ENCODE peak calls at places on chromosome 21, in seven cellular contexts. K is body of pancreas, A is cardiac muscle cell, F is thoracic aorta, S is OCI-LY7, X is breast epithelium, I is PC-3. E is an unnamed sample.

GRCh38 chr21:30306821-30307330 is 13.2 kb downstream of the KRTAP26-1 start:
- DNase-seq in X (no peak), A (peak), I (no peak), S (no peak), F (no peak), K (peak), E (no peak)

GRCh38 chr21:46003575-46004007 is 22.0 kb downstream of the COL6A1 start:
- DNase-seq in F (no peak), I (no peak), A (no peak), X (peak), K (peak), S (no peak), E (peak)

GRCh38 chr21:25717491-25718139 is 17.1 kb downstream of the ATP5PF start:
- DNase-seq in I (peak), K (no peak), A (peak), X (no peak), S (no peak), F (no peak), E (no peak)

GRCh38 chr21:27694667-27695066 is 727.8 kb upstream of the ADAMTS5 start:
- DNase-seq in A (no peak), K (no peak), F (no peak), I (no peak), S (no peak), X (no peak), E (no peak)

GRCh38 chr21:23401278-23401677 is 2206.0 kb downstream of the MRPL39 start:
- DNase-seq in A (peak), K (no peak), F (no peak), I (peak), X (no peak), S (no peak), E (no peak)

GRCh38 chr21:34889537-34890257 is 159.4 kb downstream of the RUNX1 start:
- DNase-seq in X (peak), A (peak), F (no peak), K (peak), S (peak), I (peak), E (no peak)

GRCh38 chr21:21200103-21200938 is 202.1 kb downstream of the NCAM2 start:
- DNase-seq in K (no peak), A (no peak), F (peak), S (no peak), X (no peak), I (peak), E (no peak)

GRCh38 chr21:30223596-30223995 is 7.7 kb upstream of the CLDN8 start:
- DNase-seq in X (no peak), S (no peak), A (no peak), I (no peak), F (no peak), K (no peak), E (no peak)

GRCh38 chr21:30227128-30227527 is 11.2 kb upstream of the CLDN8 start:
- DNase-seq in S (no peak), K (no peak), F (no peak), X (no peak), A (no peak), I (no peak), E (no peak)

GRCh38 chr21:45874716-45875415 is 106.7 kb upstream of the COL6A1 start:
- DNase-seq in K (no peak), A (no peak), S (no peak), X (no peak), I (peak), F (no peak), E (peak)

GRCh38 chr21:39071623-39072214 is 111.5 kb downstream of the PSMG1 start:
- DNase-seq in I (peak), K (no peak), A (no peak), F (no peak), X (no peak), S (no peak), E (no peak)

GRCh38 chr21:25464275-25464674 is 143.0 kb downstream of the MRPL39 start:
- DNase-seq in S (no peak), K (no peak), A (no peak), F (no peak), X (no peak), I (peak), E (no peak)

GRCh38 chr21:38849776-38850175 is 44.0 kb downstream of the ETS2 start:
- DNase-seq in X (no peak), S (no peak), I (no peak), A (no peak), F (no peak), K (no peak), E (no peak)

GRCh38 chr21:25836396-25836795 is 101.6 kb downstream of the GABPA start:
- DNase-seq in S (no peak), A (no peak), F (no peak), X (no peak), K (no peak), I (no peak), E (no peak)

GRCh38 chr21:15066231-15066577 is 1.4 kb upstream of the NRIP1 start:
- DNase-seq in I (peak), X (no peak), K (no peak), A (no peak), F (no peak), S (no peak), E (no peak)

GRCh38 chr21:38833122-38833521 is 27.4 kb downstream of the ETS2 start:
- DNase-seq in X (no peak), A (no peak), S (no peak), K (no peak), I (no peak), F (no peak), E (no peak)

GRCh38 chr21:38219049-38219628 is 37.7 kb upstream of the KCNJ15 start:
- DNase-seq in A (peak), K (peak), S (peak), I (peak), X (peak), F (peak), E (peak)

GRCh38 chr21:35309316-35309715 is 260.2 kb upstream of the RUNX1 start:
- DNase-seq in I (no peak), A (no peak), X (no peak), S (no peak), K (no peak), F (no peak), E (no peak)

GRCh38 chr21:35658242-35658641 is 402.1 kb downstream of the SETD4 start:
- DNase-seq in A (no peak), F (no peak), S (no peak), I (peak), K (no peak), X (no peak), E (no peak)

GRCh38 chr21:39159342-39160063 is 23.7 kb downstream of the PSMG1 start:
- DNase-seq in X (no peak), S (peak), F (no peak), A (no peak), I (no peak), K (no peak), E (no peak)

GRCh38 chr21:38289697-38290096 is 32.9 kb downstream of the KCNJ15 start:
- DNase-seq in X (no peak), S (no peak), A (no peak), I (peak), F (no peak), K (no peak), E (no peak)

GRCh38 chr21:29342394-29342957 is 43.8 kb downstream of the BACH1 start:
- DNase-seq in S (no peak), K (peak), F (peak), I (peak), A (no peak), X (no peak), E (peak)

GRCh38 chr21:17468698-17469097 is 44.1 kb upstream of the CXADR start:
- DNase-seq in S (no peak), X (no peak), K (no peak), A (no peak), I (no peak), F (no peak), E (no peak)

GRCh38 chr21:17469727-17470126 is 43.1 kb upstream of the CXADR start:
- DNase-seq in X (no peak), K (no peak), S (no peak), F (no peak), I (no peak), A (no peak), E (no peak)

GRCh38 chr21:17467392-17467791 is 45.5 kb upstream of the CXADR start:
- DNase-seq in S (no peak), A (no peak), K (no peak), F (no peak), I (no peak), X (no peak), E (no peak)

GRCh38 chr21:17466166-17466565 is 46.7 kb upstream of the CXADR start:
- DNase-seq in S (no peak), K (no peak), X (no peak), F (no peak), I (peak), A (no peak), E (no peak)

DNA sequence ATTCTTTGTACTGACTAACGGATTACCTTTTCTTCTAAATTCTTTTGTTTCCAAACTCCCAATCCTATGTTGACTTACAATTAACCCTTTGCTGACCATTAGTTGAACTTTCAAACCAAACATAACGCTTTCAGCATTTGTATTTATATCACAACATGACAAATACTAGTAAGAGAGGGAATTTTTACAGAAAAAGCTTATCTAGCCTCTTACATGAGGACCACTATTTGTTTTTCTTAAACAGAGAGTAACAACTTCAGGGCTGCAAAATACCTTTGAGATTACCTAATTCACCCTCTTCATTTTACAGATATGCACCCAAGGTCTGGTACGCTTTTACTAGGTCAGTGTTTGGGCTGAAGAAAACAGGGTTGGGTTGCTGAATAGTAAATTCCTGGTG is 45.0 kb upstream of the CXADR start:
- DNase-seq in F (no peak), S (no peak), A (no peak), X (no peak), I (no peak), K (no peak), E (no peak)
- H3K27ac ChIP-seq in F (no peak), S (no peak), A (peak), X (no peak), I (no peak), K (peak), E (no peak)

DNA sequence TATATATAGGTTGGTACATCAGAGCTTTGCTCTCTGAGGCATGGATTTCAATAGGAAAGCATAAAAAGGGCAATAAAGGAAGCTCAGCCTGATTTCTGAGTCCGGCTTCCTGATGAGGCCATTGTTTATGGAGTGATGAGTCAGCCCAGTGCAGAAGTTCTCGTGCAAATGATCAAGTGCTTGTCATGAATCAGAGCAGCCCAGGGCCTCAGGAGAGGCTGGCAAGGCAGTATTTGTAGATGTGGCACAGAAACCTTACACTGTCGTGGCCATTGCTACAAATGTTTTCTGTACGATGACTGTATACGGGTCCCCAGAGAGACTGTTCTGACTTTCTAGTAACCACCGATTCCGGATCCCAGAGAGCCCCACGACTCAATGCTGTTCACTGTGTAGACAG is 26.7 kb downstream of the UMODL1 start:
- DNase-seq in F (peak), I (peak), A (no peak), K (no peak), X (no peak), S (no peak), E (no peak)
- H3K27ac ChIP-seq in F (peak), I (peak), A (no peak), K (no peak), X (peak), S (no peak), E (peak)

GRCh38 chr21:33286600-33287456 is 20.7 kb downstream of the IL10RB start:
- DNase-seq in X (no peak), F (no peak), K (peak), I (peak), S (no peak), A (no peak), E (no peak)

GRCh38 chr21:33289199-33289819 is 23.1 kb downstream of the IL10RB start:
- DNase-seq in X (no peak), S (no peak), K (no peak), F (no peak), A (no peak), I (no peak), E (no peak)

GRCh38 chr21:33281101-33281652 is 15.0 kb downstream of the IL10RB start:
- DNase-seq in X (no peak), K (no peak), I (no peak), S (no peak), A (no peak), F (no peak), E (no peak)

GRCh38 chr21:33290441-33290840 is 24.3 kb downstream of the IL10RB start:
- DNase-seq in A (no peak), K (no peak), I (no peak), X (no peak), S (no peak), F (no peak), E (no peak)

DNA sequence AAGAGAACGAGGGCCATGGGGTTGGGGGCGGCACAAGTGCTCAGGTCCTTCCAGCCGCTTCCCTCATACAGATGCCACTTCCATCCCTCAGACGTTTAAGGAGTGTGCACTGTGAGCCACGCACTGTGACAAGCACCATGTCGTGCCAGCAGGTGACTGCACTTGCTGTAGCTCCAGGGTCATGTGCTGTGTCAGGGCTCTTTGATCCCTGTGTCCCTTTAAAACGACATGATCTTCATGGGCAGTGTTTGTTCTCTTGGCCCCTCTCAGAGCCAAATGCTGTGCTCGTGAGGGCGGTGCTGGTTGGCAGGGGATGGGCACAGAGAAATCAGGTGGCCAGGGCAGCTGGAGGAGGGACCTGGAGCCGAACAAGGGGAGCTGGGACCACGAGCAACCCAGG is 19.9 kb downstream of the IL10RB start:
- DNase-seq in S (no peak), A (no peak), F (no peak), X (no peak), K (no peak), I (no peak), E (no peak)
- H3K27ac ChIP-seq in S (no peak), A (no peak), F (peak), X (peak), K (peak), I (no peak), E (peak)

DNA sequence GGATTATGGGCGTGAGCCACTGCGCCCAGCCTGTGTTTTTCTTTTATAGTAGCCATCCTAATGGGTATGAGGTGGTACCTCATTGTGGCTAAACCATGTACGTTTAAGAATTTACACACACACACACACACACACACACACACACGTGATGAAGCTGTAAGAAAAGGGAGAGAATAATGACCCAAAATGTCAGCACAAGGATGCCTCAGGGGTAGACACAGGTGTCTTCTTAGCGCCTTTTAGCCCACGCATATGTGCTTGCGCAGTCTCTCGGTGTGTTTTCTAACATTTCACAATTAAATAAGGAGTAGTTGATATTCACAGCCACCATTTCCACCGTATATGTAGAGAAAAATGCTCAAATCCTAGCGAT is 782 bp upstream of the PFKL start:
- DNase-seq in I (peak), X (no peak), A (no peak), F (no peak), S (peak), K (no peak), E (no peak)
- H3K27ac ChIP-seq in I (peak), X (peak), A (peak), F (peak), S (peak), K (peak), E (peak)

GRCh38 chr21:44779417-44780139 is 22.0 kb downstream of the UBE2G2 start:
- DNase-seq in I (no peak), K (no peak), X (no peak), F (no peak), S (no peak), A (no peak), E (no peak)

GRCh38 chr21:44780140-44780508 is 21.5 kb downstream of the UBE2G2 start:
- DNase-seq in A (no peak), X (no peak), S (no peak), K (no peak), I (no peak), F (no peak), E (no peak)

GRCh38 chr21:44783023-44783696 is 18.5 kb downstream of the UBE2G2 start:
- DNase-seq in S (no peak), I (no peak), K (no peak), F (no peak), A (no peak), X (no peak), E (no peak)

GRCh38 chr21:44778983-44779382 is 22.6 kb downstream of the UBE2G2 start:
- DNase-seq in I (no peak), A (no peak), F (no peak), X (no peak), S (no peak), K (no peak), E (no peak)

GRCh38 chr21:44780767-44781459 is 20.7 kb downstream of the UBE2G2 start:
- DNase-seq in F (no peak), K (no peak), A (peak), I (no peak), X (no peak), S (no peak), E (no peak)
- H3K27ac ChIP-seq in F (no peak), K (no peak), A (no peak), I (no peak), X (no peak), S (no peak), E (no peak)